ENCODE peak calls at places on chromosome 19, in seven cellular contexts. K is neuronal stem cell, L is IMR-90, W is H9, V is H1, Z is mesenchymal stem cell, I is trophoblast cell. M is an unnamed sample.

GRCh38 chr19:14122924-14123323 is 5.4 kb upstream of the PRKACA start:
- DNase-seq in K (no peak), L (no peak), W (no peak), V (no peak), Z (no peak), I (no peak), M (no peak)

GRCh38 chr19:54478677-54479266 is 5.7 kb upstream of the CDC42EP5 start:
- DNase-seq in K (peak), L (peak), W (peak), V (peak), Z (peak), I (peak), M (peak)

GRCh38 chr19:22595918-22596341 is 38.2 kb upstream of the ZNF492 start:
- DNase-seq in K (no peak), L (no peak), W (no peak), V (no peak), Z (no peak), I (no peak), M (no peak)

GRCh38 chr19:18232540-18233223 is 6.4 kb upstream of the PDE4C start:
- DNase-seq in K (peak), L (no peak), W (peak), V (peak), Z (peak), I (peak), M (peak)

GRCh38 chr19:48493718-48494515 is 17.7 kb downstream of the LMTK3 start:
- DNase-seq in K (no peak), L (no peak), W (no peak), V (no peak), Z (no peak), I (no peak), M (no peak)

GRCh38 chr19:10237702-10238101 is 6.6 kb upstream of the S1PR2 start:
- DNase-seq in K (no peak), L (no peak), W (no peak), V (no peak), Z (no peak), I (no peak), M (no peak)

GRCh38 chr19:19385900-19386339 is 19.6 kb upstream of the GATAD2A start:
- DNase-seq in K (no peak), L (no peak), W (peak), V (peak), Z (no peak), I (peak), M (peak)

GRCh38 chr19:48271531-48272151 is 1.8 kb downstream of the ZNF114 start:
- DNase-seq in K (peak), L (peak), W (peak), V (peak), Z (peak), I (peak), M (peak)

GRCh38 chr19:19338082-19338481 is 17.5 kb downstream of the MAU2 start:
- DNase-seq in K (no peak), L (peak), W (no peak), V (no peak), Z (no peak), I (no peak), M (no peak)

GRCh38 chr19:31448221-31448657 is 99.0 kb upstream of the TSHZ3 start:
- DNase-seq in K (no peak), L (peak), W (no peak), V (no peak), Z (peak), I (peak), M (peak)

GRCh38 chr19:32909257-32909656 is 39.7 kb upstream of the SLC7A9 start:
- DNase-seq in K (no peak), L (no peak), W (no peak), V (no peak), Z (no peak), I (peak), M (no peak)

GRCh38 chr19:51440052-51440451 is 18.2 kb downstream of the SIGLEC8 start:
- DNase-seq in K (no peak), L (no peak), W (no peak), V (no peak), Z (no peak), I (no peak), M (no peak)

GRCh38 chr19:10262771-10263170 is 8.1 kb upstream of the ICAM1 start:
- DNase-seq in K (no peak), L (peak), W (no peak), V (no peak), Z (peak), I (no peak), M (no peak)

GRCh38 chr19:40398417-40399056 is 8.6 kb upstream of the HIPK4 start:
- DNase-seq in K (peak), L (no peak), W (peak), V (peak), Z (no peak), I (peak), M (peak)

GRCh38 chr19:38385804-38386257 is 2.0 kb downstream of the GGN start:
- DNase-seq in K (no peak), L (no peak), W (peak), V (no peak), Z (no peak), I (no peak), M (no peak)

DNA sequence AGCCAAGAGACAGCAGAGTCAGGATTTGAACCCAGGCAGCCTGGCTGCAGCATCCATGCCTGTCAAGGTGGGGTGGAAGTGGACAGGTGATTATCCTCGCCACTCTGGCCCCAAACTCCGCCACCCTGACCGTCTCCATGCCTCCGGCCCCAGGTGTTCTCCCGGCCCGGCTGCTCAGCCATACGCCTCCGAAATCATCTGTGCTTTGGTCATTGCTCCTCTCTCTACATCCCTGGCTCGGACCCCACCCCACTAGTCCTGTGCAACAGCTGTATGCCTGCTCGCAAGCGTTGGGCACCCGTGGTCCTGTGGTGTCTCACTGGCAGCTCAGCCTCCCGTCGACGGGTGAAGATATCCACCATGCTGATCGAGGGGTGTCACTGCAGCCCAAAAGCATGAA is 3.9 kb downstream of the DAND5 start:
- DNase-seq in K (no peak), L (no peak), W (peak), V (no peak), Z (no peak), I (no peak), M (no peak)
- H4K8ac ChIP-seq in K (no peak), L (no peak), W (no peak), V (no peak), Z (no peak), I (no peak), M (no peak)

GRCh38 chr19:45874620-45874966 is 10.5 kb downstream of the FOXA3 start:
- DNase-seq in K (no peak), L (no peak), W (no peak), V (no peak), Z (no peak), I (no peak), M (no peak)

GRCh38 chr19:45876161-45876410 is 9.9 kb downstream of the IRF2BP1 start:
- DNase-seq in K (no peak), L (no peak), W (no peak), V (no peak), Z (no peak), I (no peak), M (no peak)

GRCh38 chr19:45870798-45871197 is 6.7 kb downstream of the FOXA3 start:
- DNase-seq in K (no peak), L (no peak), W (no peak), V (no peak), Z (no peak), I (no peak), M (no peak)

GRCh38 chr19:45873219-45873772 is 9.2 kb downstream of the FOXA3 start:
- DNase-seq in K (no peak), L (no peak), W (no peak), V (no peak), Z (no peak), I (no peak), M (no peak)

GRCh38 chr19:45872095-45872919 is 8.2 kb downstream of the FOXA3 start:
- DNase-seq in K (no peak), L (no peak), W (no peak), V (no peak), Z (no peak), I (no peak), M (no peak)
- H4K8ac ChIP-seq in K (no peak), L (no peak), W (no peak), V (no peak), Z (no peak), I (no peak), M (no peak)

GRCh38 chr19:46659151-46660007 is 1.6 kb downstream of the DACT3 start:
- DNase-seq in K (peak), L (no peak), W (peak), V (peak), Z (peak), I (peak), M (peak)
- H4K8ac ChIP-seq in K (no peak), L (peak), W (no peak), V (no peak), Z (peak), I (no peak), M (no peak)

DNA sequence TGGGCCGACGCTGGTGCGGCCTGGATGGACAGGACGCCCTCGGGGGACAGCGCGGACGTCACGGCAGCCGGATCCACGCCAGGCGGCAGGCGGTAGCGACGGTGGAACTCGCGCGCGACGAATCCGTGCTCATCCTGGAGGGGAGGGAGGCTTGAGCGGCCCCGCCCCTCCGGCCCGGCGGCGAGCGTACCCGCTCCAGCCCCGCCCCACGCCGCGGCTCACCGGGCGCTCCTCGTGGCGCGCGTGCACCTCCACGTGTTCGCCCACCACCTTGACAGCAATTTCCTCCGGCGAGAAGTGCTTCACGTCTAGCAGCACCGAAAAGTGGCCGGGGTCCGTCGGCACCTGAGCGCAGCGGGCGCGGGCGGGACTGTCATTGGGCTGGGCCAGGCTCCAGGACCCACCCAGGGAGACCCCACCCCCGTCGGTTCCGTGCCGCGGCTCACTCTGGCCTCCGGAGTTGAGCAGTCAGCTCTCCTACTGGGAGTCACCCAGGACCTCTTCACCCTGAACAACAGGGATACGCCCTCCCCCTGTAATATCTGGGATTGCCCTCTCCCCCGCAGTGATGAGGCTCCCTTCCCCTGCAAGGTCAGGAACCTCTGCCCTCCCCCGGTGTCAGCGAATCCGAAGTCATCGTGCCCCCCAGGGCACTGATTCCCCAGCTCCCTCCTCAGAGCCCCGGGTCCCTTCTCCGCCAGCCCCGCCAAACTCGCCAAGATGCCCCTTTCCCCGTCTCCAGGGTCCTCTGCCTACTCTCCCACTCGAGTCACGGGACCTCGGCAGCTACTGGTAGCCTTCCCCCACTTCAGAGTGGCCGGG is 1.1 kb downstream of the HSPB6 start:
- DNase-seq in K (no peak), L (peak), W (peak), V (no peak), Z (peak), I (peak), M (no peak)
- H4K8ac ChIP-seq in K (peak), L (peak), W (no peak), V (peak), Z (peak), I (peak), M (no peak)

M was measured in mesendoderm.